ENCODE peak calls at places on chromosomes 2 and 18, in eight cellular contexts. B, S, E, Q, U, R, G and F are unnamed samples. For H3K9me3, the result is how much of the 10 kb centered on the place peaks cover.

GRCh38 chr18:77161954-77162353 is 29.4 kb upstream of the MBP start:
- DNase-seq in B (no peak), S (no peak), E (no peak), Q (no peak), U (no peak), R (no peak), G (no peak), F (no peak)

GRCh38 chr2:23900927-23901322 is 26.0 kb downstream of the ATAD2B start:
- DNase-seq in B (no peak), S (peak), E (no peak), Q (no peak), U (peak), R (peak), G (no peak), F (no peak)

GRCh38 chr2:118089015-118089800 is 937 bp downstream of the INSIG2 start:
- DNase-seq in B (no peak), S (peak), E (peak), Q (no peak), U (peak), R (no peak), G (no peak), F (no peak)

GRCh38 chr2:190986221-190986953 is 27.6 kb downstream of the STAT1 start:
- DNase-seq in B (no peak), S (no peak), E (peak), Q (no peak), U (no peak), R (no peak), G (no peak), F (no peak)

GRCh38 chr2:12059616-12060441 is 313.4 kb downstream of the LPIN1 start:
- DNase-seq in B (no peak), S (peak), E (no peak), Q (no peak), U (peak), R (no peak), G (no peak), F (no peak)

GRCh38 chr18:75553021-75553420 is 125.5 kb upstream of the SMIM21 start:
- DNase-seq in B (no peak), S (no peak), E (no peak), Q (no peak), U (no peak), R (no peak), G (no peak), F (no peak)

GRCh38 chr2:63343397-63344109 is 244.7 kb downstream of the WDPCP start:
- DNase-seq in B (no peak), S (no peak), E (no peak), Q (no peak), U (no peak), R (no peak), G (no peak), F (no peak)

GRCh38 chr18:36534154-36534688 is 236.7 kb downstream of the FHOD3 start:
- DNase-seq in B (no peak), S (no peak), E (no peak), Q (no peak), U (peak), R (no peak), G (no peak), F (no peak)

GRCh38 chr2:242010567-242011513 is 141.3 kb downstream of the RTP5 start:
- DNase-seq in B (no peak), S (peak), E (peak), Q (no peak), U (no peak), R (no peak), G (no peak), F (peak)

GRCh38 chr2:62197609-62198236 is 1.8 kb downstream of the B3GNT2 start:
- DNase-seq in B (peak), S (no peak), E (no peak), Q (no peak), U (no peak), R (no peak), G (peak), F (no peak)

GRCh38 chr2:108396845-108397244 is 19.1 kb downstream of the SULT1C4 start:
- DNase-seq in B (no peak), S (peak), E (no peak), Q (no peak), U (no peak), R (no peak), G (no peak), F (no peak)

GRCh38 chr18:39939209-39939608 is 2015.8 kb upstream of the PIK3C3 start:
- DNase-seq in B (no peak), S (no peak), E (no peak), Q (no peak), U (no peak), R (no peak), G (no peak), F (no peak)

GRCh38 chr2:170716851-170717598 is 1.9 kb downstream of the SP5 start:
- DNase-seq in B (peak), S (peak), E (peak), Q (no peak), U (peak), R (peak), G (peak), F (peak)

GRCh38 chr2:25606892-25607291 is 66.5 kb downstream of the DTNB start:
- DNase-seq in B (no peak), S (peak), E (peak), Q (peak), U (peak), R (no peak), G (no peak), F (no peak)

GRCh38 chr2:66317268-66317899 is 117.5 kb upstream of the MEIS1 start:
- DNase-seq in B (no peak), S (no peak), E (no peak), Q (no peak), U (no peak), R (no peak), G (no peak), F (no peak)

GRCh38 chr2:56985609-56986008 is 801.8 kb downstream of the CCDC85A start:
- DNase-seq in B (no peak), S (no peak), E (no peak), Q (no peak), U (no peak), R (no peak), G (no peak), F (no peak)

GRCh38 chr2:187749804-187750431 is 195.7 kb upstream of the TFPI start:
- DNase-seq in B (no peak), S (no peak), E (no peak), Q (no peak), U (no peak), R (no peak), G (no peak), F (no peak)

GRCh38 chr2:46690825-46691224 is 211.5 kb downstream of the TMEM247 start:
- DNase-seq in B (no peak), S (peak), E (no peak), Q (no peak), U (peak), R (no peak), G (no peak), F (no peak)

GRCh38 chr2:156598563-156598962 is 162.4 kb downstream of the GPD2 start:
- DNase-seq in B (no peak), S (no peak), E (no peak), Q (no peak), U (no peak), R (no peak), G (no peak), F (no peak)

GRCh38 chr2:68971591-68972231 is 2.7 kb upstream of the GKN1 start:
- DNase-seq in B (no peak), S (peak), E (no peak), Q (no peak), U (peak), R (no peak), G (no peak), F (no peak)

GRCh38 chr2:43110442-43110871 is 115.9 kb downstream of the ZFP36L2 start:
- DNase-seq in B (no peak), S (peak), E (no peak), Q (no peak), U (peak), R (peak), G (no peak), F (peak)

GRCh38 chr2:20663196-20664070 is 3.5 kb upstream of the GDF7 start:
- DNase-seq in B (peak), S (no peak), E (no peak), Q (no peak), U (no peak), R (no peak), G (no peak), F (peak)

GRCh38 chr2:218879881-218880748 is 537 bp upstream of the WNT10A start:
- DNase-seq in B (peak), S (no peak), E (peak), Q (no peak), U (no peak), R (no peak), G (no peak), F (no peak)

GRCh38 chr2:223943561-223944008 is 1.6 kb downstream of the WDFY1 start:
- DNase-seq in B (no peak), S (peak), E (no peak), Q (no peak), U (peak), R (no peak), G (no peak), F (no peak)

GRCh38 chr2:20288941-20289340 is 61.7 kb downstream of the PUM2 start:
- DNase-seq in B (no peak), S (no peak), E (no peak), Q (no peak), U (peak), R (no peak), G (no peak), F (no peak)

GRCh38 chr2:161128885-161129284 is 31.3 kb upstream of the TANK start:
- DNase-seq in B (no peak), S (no peak), E (no peak), Q (no peak), U (peak), R (no peak), G (no peak), F (no peak)

GRCh38 chr2:99141110-99142108 is at the start of gene C2orf15:
- DNase-seq in B (peak), S (peak), E (peak), Q (peak), U (peak), R (peak), G (peak), F (peak)

GRCh38 chr2:75076088-75076487 is 117.6 kb downstream of the POLE4 start:
- DNase-seq in B (no peak), S (no peak), E (no peak), Q (no peak), U (no peak), R (no peak), G (no peak), F (no peak)

GRCh38 chr2:23386422-23387220 is 1.6 kb downstream of the KLHL29 start:
- DNase-seq in B (peak), S (no peak), E (peak), Q (no peak), U (peak), R (peak), G (peak), F (peak)

GRCh38 chr2:240643093-240643810 is 18.0 kb downstream of the GPR35 start:
- DNase-seq in B (peak), S (no peak), E (no peak), Q (no peak), U (no peak), R (no peak), G (no peak), F (peak)

GRCh38 chr2:219392754-219393153 is 5.0 kb upstream of the DNPEP start:
- DNase-seq in B (no peak), S (no peak), E (no peak), Q (no peak), U (no peak), R (no peak), G (no peak), F (no peak)

GRCh38 chr2:152694161-152694661 is 23.1 kb downstream of the PRPF40A start:
- DNase-seq in B (no peak), S (peak), E (peak), Q (peak), U (peak), R (no peak), G (no peak), F (no peak)

GRCh38 chr2:133814890-133815289 is 246.6 kb upstream of the NCKAP5 start:
- DNase-seq in B (no peak), S (no peak), E (no peak), Q (no peak), U (no peak), R (no peak), G (no peak), F (no peak)

GRCh38 chr2:9002637-9003365 is 683 bp downstream of the MBOAT2 start:
- DNase-seq in B (peak), S (no peak), E (peak), Q (no peak), U (peak), R (peak), G (peak), F (peak)

GRCh38 chr2:127061377-127062273 is 45.3 kb downstream of the BIN1 start:
- DNase-seq in B (no peak), S (peak), E (no peak), Q (no peak), U (no peak), R (no peak), G (peak), F (no peak)

GRCh38 chr2:182822733-182823132 is 43.7 kb downstream of the FRZB start:
- DNase-seq in B (no peak), S (no peak), E (no peak), Q (no peak), U (peak), R (no peak), G (no peak), F (no peak)

GRCh38 chr2:21710496-21710895 is 586.7 kb downstream of the TDRD15 start:
- DNase-seq in B (no peak), S (no peak), E (no peak), Q (no peak), U (no peak), R (no peak), G (no peak), F (no peak)

GRCh38 chr2:235701206-235701605 is 207.4 kb downstream of the AGAP1 start:
- DNase-seq in B (no peak), S (no peak), E (no peak), Q (no peak), U (no peak), R (no peak), G (no peak), F (peak)

GRCh38 chr2:33598472-33599174 is 476 bp downstream of the FAM98A start:
- DNase-seq in B (no peak), S (peak), E (no peak), Q (no peak), U (peak), R (peak), G (peak), F (no peak)

DNA sequence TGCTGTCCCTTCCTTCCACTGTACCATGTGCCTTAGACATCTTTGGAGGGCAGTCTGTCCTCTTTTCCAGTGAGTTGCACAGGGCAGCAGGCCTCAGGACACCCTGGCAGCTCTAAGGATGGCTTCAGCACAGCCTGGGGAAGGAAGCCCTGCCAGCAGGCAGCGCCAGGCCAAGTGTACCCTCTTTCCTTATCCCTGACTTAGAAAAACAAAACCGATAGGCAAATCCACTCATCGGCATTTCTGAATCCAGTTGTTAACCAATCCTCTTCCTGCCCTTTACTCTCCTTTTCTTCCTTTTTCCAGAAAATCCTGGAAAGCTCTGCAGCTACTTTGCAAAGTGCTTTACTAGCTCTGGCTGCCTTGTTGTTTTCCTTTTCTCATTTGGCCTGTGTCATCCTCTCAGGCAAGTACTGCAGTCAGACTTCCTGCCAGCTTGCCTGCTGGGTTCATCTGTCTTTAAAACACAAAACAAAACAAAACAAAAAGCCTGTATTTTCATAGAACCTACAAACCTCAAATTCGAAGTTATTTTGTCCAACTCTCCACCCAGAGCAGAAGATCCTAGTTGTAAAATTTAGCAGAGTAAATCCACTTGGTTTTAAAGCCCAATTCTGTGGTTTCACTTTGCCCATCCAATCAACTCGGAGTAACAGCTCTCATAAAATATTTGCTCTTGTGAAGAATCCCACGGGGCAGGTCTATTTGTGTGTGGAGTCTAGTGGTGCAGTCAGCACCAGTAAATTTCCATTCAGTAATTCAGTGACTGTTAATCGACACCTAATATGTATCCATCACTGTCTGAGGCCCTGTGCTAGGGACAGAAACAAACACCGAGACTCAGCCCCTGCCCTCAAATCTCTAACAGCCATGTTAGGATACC is 45.2 kb downstream of the PCBP1 start:
- DNase-seq in B (no peak), S (peak), E (peak), Q (no peak), U (peak), R (peak), G (peak), F (no peak)
- H3K4me3 ChIP-seq in B (peak), S (peak), E (peak), Q (peak), U (peak), R (peak), G (peak), F (peak)

GRCh38 chr2:582792-583528 is 94.2 kb downstream of the TMEM18 start:
- DNase-seq in B (no peak), S (no peak), E (no peak), Q (no peak), U (no peak), R (no peak), G (no peak), F (no peak)
- H3K9me3 ChIP-seq in B (under half), S (under half), E (under half), Q (under half), U (under half), R (under half), G (under half), F (under half)

DNA sequence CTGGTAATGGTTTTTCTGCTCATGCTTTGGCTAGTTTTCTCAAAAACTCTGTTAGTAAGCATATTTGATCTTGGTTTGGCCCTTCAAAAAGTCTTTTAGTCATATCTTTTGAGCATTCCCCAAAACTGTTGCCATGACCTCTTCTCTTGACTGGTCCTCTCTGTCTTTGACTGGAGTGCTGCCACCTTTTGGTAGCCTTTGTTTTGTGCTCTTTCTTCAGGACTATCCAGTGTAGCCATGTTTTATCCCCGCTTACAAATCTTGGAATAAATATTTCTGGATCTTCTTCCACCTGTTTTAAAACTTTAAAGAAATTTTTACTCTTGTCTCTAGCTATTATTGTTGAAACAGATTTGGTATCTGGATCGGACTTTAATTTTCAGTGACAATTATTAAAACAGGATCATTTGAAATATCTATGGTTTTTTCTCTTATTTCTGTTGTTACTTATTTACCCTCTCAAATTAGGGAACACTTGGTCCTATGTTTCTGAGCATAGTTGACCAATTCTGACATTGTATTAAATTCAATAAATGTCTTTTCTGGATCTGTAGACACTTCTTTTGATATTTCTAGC is 965 bp upstream of the ELOA2 start:
- DNase-seq in B (no peak), S (peak), E (no peak), Q (peak), U (peak), R (no peak), G (no peak), F (no peak)
- H3K4me3 ChIP-seq in B (no peak), S (no peak), E (no peak), Q (no peak), U (no peak), R (no peak), G (no peak), F (no peak)

GRCh38 chr2:16151651-16152050 is 211.3 kb downstream of the MYCN start:
- DNase-seq in B (no peak), S (no peak), E (no peak), Q (no peak), U (no peak), R (no peak), G (no peak), F (no peak)
- H3K9me3 ChIP-seq in B (under half), S (under half), E (under half), Q (under half), U (under half), R (under half), G (under half), F (under half)

DNA sequence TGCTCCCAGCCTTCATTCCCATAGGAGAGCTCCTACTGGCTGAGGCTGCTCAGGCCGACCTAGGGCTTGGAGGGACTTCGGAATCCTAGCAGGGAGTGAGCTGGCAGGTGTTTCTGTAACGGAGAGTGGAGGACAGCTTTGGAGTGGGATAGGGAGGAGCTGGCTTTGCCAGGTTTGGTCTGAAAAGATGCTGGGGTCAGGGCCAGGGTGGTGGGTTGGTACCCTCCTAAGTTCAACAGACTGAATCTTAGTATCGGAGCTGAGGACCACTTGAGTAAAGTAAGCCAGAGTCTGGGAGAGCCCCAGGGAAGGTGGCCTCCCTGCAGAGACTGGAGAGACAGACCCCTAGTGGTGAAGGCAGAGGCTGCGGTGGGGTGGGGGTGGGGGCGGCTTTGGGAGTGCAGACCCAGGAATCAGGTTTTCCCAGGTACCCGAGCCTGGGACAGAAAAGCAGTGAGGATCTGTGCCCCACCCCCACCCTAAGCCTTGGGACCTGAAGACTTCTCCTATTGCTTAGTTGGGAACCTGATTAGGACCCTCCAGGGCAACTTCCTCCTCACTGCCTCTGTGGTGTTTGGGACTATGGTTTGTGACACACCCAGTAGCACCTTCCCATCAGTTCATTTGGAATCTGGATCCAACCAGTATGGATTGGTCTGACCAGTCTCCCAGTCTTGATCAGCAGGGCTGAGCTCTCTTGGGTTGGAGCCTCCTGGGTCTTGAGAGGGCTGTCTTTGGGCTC is 3.0 kb downstream of the CNNM4 start:
- DNase-seq in B (no peak), S (no peak), E (no peak), Q (no peak), U (no peak), R (no peak), G (no peak), F (no peak)
- H3K4me3 ChIP-seq in B (peak), S (no peak), E (peak), Q (peak), U (peak), R (peak), G (peak), F (peak)

GRCh38 chr18:50582500-50582899 is 22.6 kb downstream of the MAPK4 start:
- DNase-seq in B (no peak), S (no peak), E (no peak), Q (no peak), U (no peak), R (no peak), G (peak), F (no peak)
- H3K9me3 ChIP-seq in B (under half), S (under half), E (under half), Q (under half), U (under half), R (under half), G (under half), F (under half)

GRCh38 chr2:7773974-7774365 is 856.8 kb downstream of the RNF144A start:
- DNase-seq in B (no peak), S (no peak), E (no peak), Q (no peak), U (no peak), R (no peak), G (no peak), F (no peak)
- H3K4me3 ChIP-seq in B (no peak), S (no peak), E (no peak), Q (no peak), U (no peak), R (no peak), G (no peak), F (no peak)